ENCODE peak calls at places on chromosome 21, in nine cellular contexts. T is A549, C is fibroblast of lung, Q is mammary epithelial cell, F is K562, N is GM23338, I is OCI-LY7, R is neural progenitor cell, H is PC-3. V is an unnamed sample.

GRCh38 chr21:30234643-30235042 is 18.7 kb upstream of the CLDN8 start:
- DNase-seq in T (no peak), C (no peak), Q (peak), F (no peak), N (no peak), I (no peak), R (no peak), H (peak), V (no peak)

GRCh38 chr21:33078907-33079582 is 9.1 kb downstream of the OLIG1 start:
- DNase-seq in T (peak), C (peak), Q (peak), F (peak), N (no peak), I (no peak), R (no peak), H (peak), V (peak)

GRCh38 chr21:29233611-29234540 is 64.8 kb upstream of the BACH1 start:
- DNase-seq in T (no peak), C (no peak), Q (peak), F (no peak), N (no peak), I (peak), R (peak), H (no peak), V (no peak)

GRCh38 chr21:45845790-45846130 is 135.8 kb upstream of the COL6A1 start:
- DNase-seq in T (no peak), C (no peak), Q (no peak), F (no peak), N (no peak), I (no peak), R (no peak), H (no peak), V (no peak)

GRCh38 chr21:44618504-44618903 is 6.6 kb downstream of the KRTAP10-8 start:
- DNase-seq in T (no peak), C (peak), Q (no peak), F (no peak), N (peak), I (peak), R (no peak), H (peak), V (no peak)

GRCh38 chr21:38993561-38993960 is 187.8 kb downstream of the ETS2 start:
- DNase-seq in T (peak), C (peak), Q (peak), F (no peak), N (no peak), I (no peak), R (no peak), H (peak), V (peak)

GRCh38 chr21:32414579-32415358 is 2.3 kb downstream of the EVA1C start:
- DNase-seq in T (no peak), C (peak), Q (peak), F (no peak), N (no peak), I (no peak), R (peak), H (peak), V (peak)

GRCh38 chr21:29018540-29018939 is 609 bp downstream of the RWDD2B start:
- DNase-seq in T (no peak), C (peak), Q (no peak), F (no peak), N (no peak), I (no peak), R (no peak), H (peak), V (peak)

GRCh38 chr21:18298228-18298627 is 53.6 kb downstream of the CHODL start:
- DNase-seq in T (no peak), C (no peak), Q (no peak), F (no peak), N (peak), I (peak), R (peak), H (no peak), V (no peak)

GRCh38 chr21:44533891-44534627 is 5.9 kb downstream of the KRTAP10-1 start:
- DNase-seq in T (no peak), C (no peak), Q (no peak), F (peak), N (no peak), I (no peak), R (no peak), H (no peak), V (peak)

GRCh38 chr21:29718081-29718815 is 221.5 kb downstream of the GRIK1 start:
- DNase-seq in T (no peak), C (peak), Q (peak), F (no peak), N (no peak), I (no peak), R (no peak), H (peak), V (no peak)

GRCh38 chr21:46468110-46468774 is 9.6 kb downstream of the DIP2A start:
- DNase-seq in T (no peak), C (no peak), Q (no peak), F (no peak), N (no peak), I (no peak), R (no peak), H (no peak), V (no peak)

GRCh38 chr21:34889287-34889536 is 159.9 kb downstream of the RUNX1 start:
- DNase-seq in T (no peak), C (peak), Q (peak), F (no peak), N (peak), I (no peak), R (no peak), H (peak), V (peak)

GRCh38 chr21:17613242-17613676 is 558 bp upstream of the BTG3 start:
- DNase-seq in T (no peak), C (peak), Q (no peak), F (no peak), N (no peak), I (peak), R (no peak), H (no peak), V (peak)

GRCh38 chr21:23384679-23385078 is 2222.6 kb downstream of the MRPL39 start:
- DNase-seq in T (no peak), C (no peak), Q (no peak), F (no peak), N (peak), I (no peak), R (peak), H (no peak), V (no peak)

GRCh38 chr21:35206141-35207125 is 157.3 kb upstream of the RUNX1 start:
- DNase-seq in T (no peak), C (peak), Q (peak), F (peak), N (no peak), I (peak), R (no peak), H (no peak), V (no peak)

GRCh38 chr21:25490742-25491141 is 116.5 kb downstream of the MRPL39 start:
- DNase-seq in T (no peak), C (no peak), Q (no peak), F (no peak), N (no peak), I (no peak), R (no peak), H (peak), V (no peak)

GRCh38 chr21:46297311-46298082 is 11.4 kb downstream of the YBEY start:
- DNase-seq in T (no peak), C (peak), Q (no peak), F (no peak), N (peak), I (no peak), R (no peak), H (no peak), V (peak)

GRCh38 chr21:46229133-46229922 is 754 bp upstream of the LSS start:
- DNase-seq in T (peak), C (no peak), Q (no peak), F (peak), N (peak), I (no peak), R (no peak), H (peak), V (no peak)

GRCh38 chr21:25501996-25502665 is 105.2 kb downstream of the MRPL39 start:
- DNase-seq in T (no peak), C (no peak), Q (peak), F (no peak), N (no peak), I (no peak), R (no peak), H (no peak), V (no peak)

GRCh38 chr21:45226540-45227326 is 61.0 kb downstream of the POFUT2 start:
- DNase-seq in T (no peak), C (peak), Q (peak), F (no peak), N (no peak), I (no peak), R (no peak), H (peak), V (no peak)

DNA sequence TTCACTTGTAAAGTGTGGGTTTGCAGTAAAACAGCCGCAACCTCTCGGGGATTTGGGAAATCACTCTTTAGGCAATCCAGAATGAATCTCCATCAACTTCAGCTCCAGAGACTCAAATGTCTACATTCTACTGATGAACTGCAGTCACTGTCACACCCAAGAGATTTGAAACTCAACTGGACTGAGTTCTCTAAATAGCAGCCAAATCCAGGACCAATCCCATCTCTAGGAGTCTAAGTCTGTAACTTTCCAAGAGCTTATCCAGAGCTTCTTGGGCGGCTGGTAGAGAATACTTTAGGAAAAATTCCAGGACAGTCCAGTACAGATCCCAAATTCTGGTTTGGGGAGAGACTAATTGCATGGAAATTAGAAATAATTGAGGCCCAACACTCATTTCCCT is 62.9 kb downstream of the ADAMTS1 start:
- DNase-seq in T (no peak), C (no peak), Q (no peak), F (no peak), N (no peak), I (no peak), R (no peak), H (no peak), V (no peak)
- H3K27ac ChIP-seq in T (no peak), C (no peak), Q (no peak), F (no peak), N (no peak), I (no peak), R (no peak), H (no peak), V (no peak)

GRCh38 chr21:16205527-16205926 is 475.7 kb downstream of the USP25 start:
- DNase-seq in T (no peak), C (peak), Q (no peak), F (no peak), N (no peak), I (no peak), R (no peak), H (no peak), V (no peak)
- H3K4me2 ChIP-seq in T (no peak), C (no peak), Q (no peak), F (no peak), N (no peak), I (no peak), R (no peak), H (no peak), V (no peak)

GRCh38 chr21:27759820-27760219 is 792.9 kb upstream of the ADAMTS5 start:
- DNase-seq in T (no peak), C (no peak), Q (no peak), F (no peak), N (no peak), I (no peak), R (no peak), H (peak), V (no peak)

GRCh38 chr21:27764056-27764455 is 797.2 kb upstream of the ADAMTS5 start:
- DNase-seq in T (no peak), C (no peak), Q (no peak), F (no peak), N (no peak), I (no peak), R (no peak), H (no peak), V (no peak)

GRCh38 chr21:27761623-27762022 is 794.7 kb upstream of the ADAMTS5 start:
- DNase-seq in T (no peak), C (no peak), Q (peak), F (no peak), N (no peak), I (no peak), R (no peak), H (no peak), V (no peak)

GRCh38 chr21:27756191-27756590 is 789.3 kb upstream of the ADAMTS5 start:
- DNase-seq in T (no peak), C (no peak), Q (no peak), F (no peak), N (no peak), I (no peak), R (no peak), H (peak), V (no peak)

GRCh38 chr21:27759091-27759659 is 792.3 kb upstream of the ADAMTS5 start:
- DNase-seq in T (no peak), C (no peak), Q (no peak), F (no peak), N (peak), I (no peak), R (peak), H (peak), V (no peak)
- TF ChIP-seq CTCF in T (no peak), C (peak), Q (peak), F (no peak), N (peak), I (no peak), R (peak), H (peak), V (peak)

GRCh38 chr21:36321325-36322082 is 1.5 kb downstream of the MORC3 start:
- DNase-seq in T (no peak), C (peak), Q (peak), F (peak), N (peak), I (peak), R (peak), H (peak), V (peak)
- H3K27ac ChIP-seq in T (peak), C (peak), Q (peak), F (peak), N (peak), I (peak), R (peak), H (peak), V (peak)

GRCh38 chr21:42121792-42122191 is 50.7 kb downstream of the UMODL1 start:
- DNase-seq in T (no peak), C (no peak), Q (peak), F (no peak), N (no peak), I (no peak), R (no peak), H (peak), V (peak)
- H3K4me2 ChIP-seq in T (no peak), C (no peak), Q (no peak), F (no peak), N (no peak), I (peak), R (no peak), H (no peak), V (no peak)

V was measured in osteoblast.